ENCODE peak calls at places on chromosomes 5 and 9, in five cellular contexts. J, D, B, S and A are unnamed samples.

GRCh38 chr9:86281577-86282076 is 711 bp downstream of the ISCA1 start:
- DNase-seq in J (no peak), D (no peak), B (no peak), S (no peak), A (no peak)

GRCh38 chr5:67416133-67416937 is 219.7 kb upstream of the CD180 start:
- DNase-seq in J (no peak), D (no peak), B (no peak), S (no peak), A (no peak)

GRCh38 chr5:150584561-150585335 is 55.7 kb upstream of the SYNPO start:
- DNase-seq in J (no peak), D (no peak), B (peak), S (no peak), A (no peak)

GRCh38 chr5:132446621-132447020 is 44.0 kb downstream of the IRF1 start:
- DNase-seq in J (no peak), D (peak), B (peak), S (no peak), A (no peak)

GRCh38 chr5:139690385-139691274 is 42.5 kb downstream of the CXXC5 start:
- DNase-seq in J (no peak), D (no peak), B (peak), S (no peak), A (peak)

GRCh38 chr5:108528655-108529054 is 146.8 kb upstream of the FBXL17 start:
- DNase-seq in J (no peak), D (no peak), B (no peak), S (no peak), A (no peak)

GRCh38 chr5:53994148-53994547 is 316.2 kb downstream of the ARL15 start:
- DNase-seq in J (no peak), D (no peak), B (no peak), S (no peak), A (peak)

GRCh38 chr5:71907001-71907564 is 188.0 kb downstream of the CARTPT start:
- DNase-seq in J (no peak), D (no peak), B (no peak), S (no peak), A (no peak)

DNA sequence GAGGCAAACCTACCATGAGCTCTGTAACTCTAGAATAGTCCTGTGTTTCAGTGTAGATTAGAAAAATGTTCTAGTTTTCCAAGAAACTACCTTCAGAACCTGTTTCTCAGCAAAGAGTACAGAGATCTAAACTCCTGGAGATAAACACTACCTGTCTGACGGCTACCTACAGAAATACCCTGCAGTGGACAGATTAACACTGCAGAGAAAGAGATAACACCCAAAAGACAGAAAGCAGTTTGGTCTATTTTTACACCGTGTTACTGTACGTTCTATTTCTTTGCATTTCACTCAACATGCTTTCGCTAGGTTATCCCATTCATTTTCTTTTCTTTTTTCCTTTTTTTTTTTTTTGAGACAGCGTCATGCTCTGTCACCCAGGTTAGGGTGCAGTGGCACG is 11.6 kb downstream of the SCAI start:
- DNase-seq in J (no peak), D (no peak), B (no peak), S (no peak), A (no peak)
- H3K4me3 ChIP-seq in J (no peak), D (no peak), B (no peak), S (no peak), A (no peak)

DNA sequence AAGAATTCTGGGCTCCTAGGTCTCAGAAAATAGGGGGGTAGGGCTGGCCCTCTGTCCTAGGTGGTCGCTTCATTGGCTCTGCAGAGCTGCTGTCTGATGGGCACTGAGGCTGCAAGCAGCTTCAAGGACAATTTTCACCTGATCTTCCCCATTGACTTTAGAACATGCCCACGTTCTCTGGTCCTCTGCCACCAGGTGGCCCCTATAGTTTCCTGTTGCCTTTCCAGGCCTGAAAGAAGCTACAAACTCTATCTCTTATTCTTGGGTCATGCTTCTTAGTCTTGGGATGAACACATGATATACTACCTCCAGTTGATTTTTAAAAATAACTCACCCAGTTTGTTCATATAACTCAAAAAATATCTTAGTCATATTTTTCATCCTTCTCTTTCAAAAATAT is 26.3 kb downstream of the SPZ1 start:
- DNase-seq in J (no peak), D (no peak), B (no peak), S (no peak), A (no peak)
- TF ChIP-seq CTCF in J (peak), D (peak), B (peak), S (peak), A (peak)

DNA sequence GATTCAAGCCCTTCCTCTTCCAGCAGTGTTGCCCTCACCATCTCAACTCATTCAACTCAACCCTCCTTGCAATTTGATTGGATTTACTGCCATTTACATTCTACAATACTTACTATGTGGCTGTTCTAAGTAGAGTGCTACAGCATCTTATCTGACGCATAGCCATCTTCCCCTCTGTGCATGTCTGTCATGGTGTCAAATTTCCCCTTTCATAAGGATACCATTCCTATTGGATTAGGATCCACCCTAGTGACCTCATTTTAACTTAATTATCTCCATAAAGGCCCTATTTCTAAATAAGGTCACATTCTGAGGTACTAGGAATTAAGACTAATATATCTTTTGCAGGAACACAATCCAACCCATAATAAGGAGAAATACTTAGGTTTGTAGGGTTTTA is 267.9 kb downstream of the ADAMTSL1 start:
- DNase-seq in J (no peak), D (no peak), B (no peak), S (no peak), A (no peak)
- H3K4me3 ChIP-seq in J (no peak), D (no peak), B (no peak), S (no peak), A (no peak)

GRCh38 chr5:149134778-149135169 is 6.5 kb upstream of the ABLIM3 start:
- DNase-seq in J (no peak), D (no peak), B (no peak), S (no peak), A (no peak)
- TF ChIP-seq CTCF in J (no peak), D (no peak), B (no peak), S (no peak), A (no peak)

DNA sequence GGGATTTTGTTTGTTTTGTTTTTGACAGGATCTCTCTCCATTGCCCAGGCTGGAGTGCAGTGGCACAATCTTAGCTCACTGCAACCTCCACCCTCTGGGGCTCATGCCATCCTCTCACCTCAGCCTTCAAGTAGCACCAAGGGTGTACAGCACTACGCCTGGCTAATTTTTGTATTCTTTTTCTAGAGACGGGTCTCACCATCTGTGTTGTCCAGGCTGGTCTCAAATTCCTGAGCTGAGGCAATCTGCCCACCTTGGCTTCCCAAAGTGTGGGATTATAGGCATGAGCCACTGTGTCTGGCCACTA is 7.3 kb downstream of the GCNT1 start:
- DNase-seq in J (no peak), D (no peak), B (no peak), S (no peak), A (no peak)
- H3K4me3 ChIP-seq in J (no peak), D (no peak), B (no peak), S (no peak), A (no peak)

DNA sequence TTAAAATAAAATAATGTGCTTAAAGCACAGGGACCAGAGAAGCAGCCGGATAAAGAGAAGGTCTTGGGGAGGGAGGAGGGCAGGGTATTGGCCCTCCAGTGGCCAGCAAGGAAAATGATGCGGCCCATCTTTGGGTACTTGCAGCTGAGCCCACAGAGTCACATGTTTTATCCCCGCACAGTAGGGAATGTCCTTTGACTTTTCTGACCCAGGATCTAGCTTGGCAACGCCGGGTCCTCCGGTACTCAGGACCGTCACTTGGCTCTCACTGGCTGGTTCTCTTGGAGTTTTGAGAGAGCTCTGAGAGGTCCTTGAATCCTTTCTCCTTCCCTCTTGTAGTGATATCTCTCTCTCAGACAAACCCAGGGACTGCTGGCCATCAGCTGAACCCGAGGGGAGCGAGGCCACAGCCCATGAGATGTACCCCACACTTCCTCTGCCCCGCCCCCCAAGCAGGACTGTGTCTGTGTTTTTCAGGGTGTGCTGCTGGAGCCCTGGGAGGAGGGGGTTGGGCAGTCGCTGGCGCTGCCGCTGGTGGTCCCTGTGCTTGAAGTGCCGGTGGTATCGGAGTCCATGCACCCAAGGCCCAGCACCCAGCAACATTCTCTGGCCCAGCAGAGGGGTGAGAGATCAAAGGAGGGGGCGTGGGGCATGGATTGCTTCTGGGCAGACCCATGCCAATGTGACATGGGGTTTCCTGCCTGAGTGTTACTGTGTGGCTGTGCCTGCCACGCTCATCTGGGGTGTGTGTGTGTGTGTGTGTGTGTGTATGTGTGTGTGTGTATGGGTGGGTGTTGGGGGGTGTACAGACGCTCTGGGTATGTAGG is 35.5 kb upstream of the HSPA9 start:
- DNase-seq in J (no peak), D (peak), B (no peak), S (peak), A (no peak)
- TF ChIP-seq CTCF in J (no peak), D (peak), B (no peak), S (no peak), A (peak)

GRCh38 chr5:173771743-173772406 is 116.3 kb upstream of the CPEB4 start:
- DNase-seq in J (no peak), D (no peak), B (no peak), S (no peak), A (no peak)

GRCh38 chr5:173772407-173773059 is 115.6 kb upstream of the CPEB4 start:
- DNase-seq in J (no peak), D (no peak), B (no peak), S (peak), A (no peak)

GRCh38 chr5:173768891-173769290 is 119.3 kb upstream of the CPEB4 start:
- DNase-seq in J (no peak), D (no peak), B (no peak), S (no peak), A (no peak)

GRCh38 chr5:173770637-173771036 is 117.5 kb upstream of the CPEB4 start:
- DNase-seq in J (no peak), D (no peak), B (no peak), S (no peak), A (no peak)

GRCh38 chr5:173771058-173771742 is 116.9 kb upstream of the CPEB4 start:
- DNase-seq in J (no peak), D (no peak), B (peak), S (no peak), A (no peak)
- H3K4me3 ChIP-seq in J (no peak), D (no peak), B (no peak), S (no peak), A (no peak)